ENCODE peak calls at places on chromosome 4, in six cellular contexts. One of them, this sample, is unnamed.

GRCh38 chr4:1360423-1361283 is 13.6 kb downstream of the UVSSA start:
- DNase-seq in activated CD4-positive, alpha-beta T cell treated with anti-CD3 and anti-CD28 coated beads, Interleukin-2, amount 10 ng/mL, durations not matched to agents 7 days and 5 days: no peak
- DNase-seq in NCI-H510A treated with DMSO at 0.1 percent for 48 hours: no peak
- DNase-seq in activated CD4-positive, CD25-positive, alpha-beta regulatory T cell: no peak
- DNase-seq in fibroblast of the aortic adventitia: no peak
- DNase-seq in sciatic nerve: no peak
- DNase-seq in this sample: no peak

GRCh38 chr4:176642472-176642871 is 150.2 kb downstream of the VEGFC start:
- DNase-seq in activated CD4-positive, CD25-positive, alpha-beta regulatory T cell: no peak
- DNase-seq in sciatic nerve: no peak
- DNase-seq in fibroblast of the aortic adventitia: no peak
- DNase-seq in NCI-H510A treated with DMSO at 0.1 percent for 48 hours: no peak
- DNase-seq in activated CD4-positive, alpha-beta T cell treated with anti-CD3 and anti-CD28 coated beads, Interleukin-2, amount 10 ng/mL, durations not matched to agents 7 days and 5 days: no peak
- DNase-seq in this sample: no peak

GRCh38 chr4:22434895-22435294 is 81.0 kb downstream of the ADGRA3 start:
- DNase-seq in activated CD4-positive, CD25-positive, alpha-beta regulatory T cell: no peak
- DNase-seq in activated CD4-positive, alpha-beta T cell treated with anti-CD3 and anti-CD28 coated beads, Interleukin-2, amount 10 ng/mL, durations not matched to agents 7 days and 5 days: peak
- DNase-seq in fibroblast of the aortic adventitia: peak
- DNase-seq in sciatic nerve: no peak
- DNase-seq in NCI-H510A treated with DMSO at 0.1 percent for 48 hours: peak
- DNase-seq in this sample: no peak

GRCh38 chr4:156820931-156821330 is 150.7 kb downstream of the PDGFC start:
- DNase-seq in activated CD4-positive, alpha-beta T cell treated with anti-CD3 and anti-CD28 coated beads, Interleukin-2, amount 10 ng/mL, durations not matched to agents 7 days and 5 days: no peak
- DNase-seq in sciatic nerve: no peak
- DNase-seq in fibroblast of the aortic adventitia: peak
- DNase-seq in activated CD4-positive, CD25-positive, alpha-beta regulatory T cell: no peak
- DNase-seq in NCI-H510A treated with DMSO at 0.1 percent for 48 hours: no peak
- DNase-seq in this sample: no peak

GRCh38 chr4:145937990-145938611 is 522 bp downstream of the ZNF827 start:
- DNase-seq in sciatic nerve: no peak
- DNase-seq in activated CD4-positive, CD25-positive, alpha-beta regulatory T cell: peak
- DNase-seq in NCI-H510A treated with DMSO at 0.1 percent for 48 hours: peak
- DNase-seq in activated CD4-positive, alpha-beta T cell treated with anti-CD3 and anti-CD28 coated beads, Interleukin-2, amount 10 ng/mL, durations not matched to agents 7 days and 5 days: peak
- DNase-seq in fibroblast of the aortic adventitia: peak
- DNase-seq in this sample: peak

GRCh38 chr4:8710416-8710815 is 117.9 kb downstream of the CPZ start:
- DNase-seq in activated CD4-positive, alpha-beta T cell treated with anti-CD3 and anti-CD28 coated beads, Interleukin-2, amount 10 ng/mL, durations not matched to agents 7 days and 5 days: no peak
- DNase-seq in sciatic nerve: peak
- DNase-seq in NCI-H510A treated with DMSO at 0.1 percent for 48 hours: no peak
- DNase-seq in activated CD4-positive, CD25-positive, alpha-beta regulatory T cell: no peak
- DNase-seq in fibroblast of the aortic adventitia: no peak
- DNase-seq in this sample: no peak

GRCh38 chr4:73776363-73776762 is 36.0 kb downstream of the CXCL8 start:
- DNase-seq in sciatic nerve: peak
- DNase-seq in fibroblast of the aortic adventitia: peak
- DNase-seq in NCI-H510A treated with DMSO at 0.1 percent for 48 hours: peak
- DNase-seq in activated CD4-positive, alpha-beta T cell treated with anti-CD3 and anti-CD28 coated beads, Interleukin-2, amount 10 ng/mL, durations not matched to agents 7 days and 5 days: no peak
- DNase-seq in activated CD4-positive, CD25-positive, alpha-beta regulatory T cell: no peak
- DNase-seq in this sample: no peak

GRCh38 chr4:86894465-86894864 is 2.2 kb upstream of the C4orf36 start:
- DNase-seq in NCI-H510A treated with DMSO at 0.1 percent for 48 hours: no peak
- DNase-seq in activated CD4-positive, CD25-positive, alpha-beta regulatory T cell: no peak
- DNase-seq in sciatic nerve: no peak
- DNase-seq in activated CD4-positive, alpha-beta T cell treated with anti-CD3 and anti-CD28 coated beads, Interleukin-2, amount 10 ng/mL, durations not matched to agents 7 days and 5 days: no peak
- DNase-seq in fibroblast of the aortic adventitia: no peak
- DNase-seq in this sample: no peak

GRCh38 chr4:92270908-92271307 is 32.9 kb upstream of the GRID2 start:
- DNase-seq in activated CD4-positive, alpha-beta T cell treated with anti-CD3 and anti-CD28 coated beads, Interleukin-2, amount 10 ng/mL, durations not matched to agents 7 days and 5 days: no peak
- DNase-seq in NCI-H510A treated with DMSO at 0.1 percent for 48 hours: no peak
- DNase-seq in activated CD4-positive, CD25-positive, alpha-beta regulatory T cell: no peak
- DNase-seq in fibroblast of the aortic adventitia: no peak
- DNase-seq in sciatic nerve: no peak
- DNase-seq in this sample: no peak

GRCh38 chr4:139300431-139301142 is 718 bp upstream of the NAA15 start:
- DNase-seq in activated CD4-positive, CD25-positive, alpha-beta regulatory T cell: no peak
- DNase-seq in NCI-H510A treated with DMSO at 0.1 percent for 48 hours: no peak
- DNase-seq in sciatic nerve: no peak
- DNase-seq in fibroblast of the aortic adventitia: peak
- DNase-seq in activated CD4-positive, alpha-beta T cell treated with anti-CD3 and anti-CD28 coated beads, Interleukin-2, amount 10 ng/mL, durations not matched to agents 7 days and 5 days: peak
- DNase-seq in this sample: no peak

GRCh38 chr4:7763788-7764187 is 175.9 kb downstream of the AFAP1 start:
- DNase-seq in activated CD4-positive, CD25-positive, alpha-beta regulatory T cell: no peak
- DNase-seq in NCI-H510A treated with DMSO at 0.1 percent for 48 hours: no peak
- DNase-seq in sciatic nerve: no peak
- DNase-seq in fibroblast of the aortic adventitia: no peak
- DNase-seq in activated CD4-positive, alpha-beta T cell treated with anti-CD3 and anti-CD28 coated beads, Interleukin-2, amount 10 ng/mL, durations not matched to agents 7 days and 5 days: no peak
- DNase-seq in this sample: no peak

GRCh38 chr4:156799121-156799589 is 172.4 kb downstream of the PDGFC start:
- DNase-seq in NCI-H510A treated with DMSO at 0.1 percent for 48 hours: no peak
- DNase-seq in fibroblast of the aortic adventitia: peak
- DNase-seq in activated CD4-positive, alpha-beta T cell treated with anti-CD3 and anti-CD28 coated beads, Interleukin-2, amount 10 ng/mL, durations not matched to agents 7 days and 5 days: no peak
- DNase-seq in activated CD4-positive, CD25-positive, alpha-beta regulatory T cell: no peak
- DNase-seq in sciatic nerve: no peak
- DNase-seq in this sample: no peak

GRCh38 chr4:153294631-153295030 is 49.9 kb upstream of the MND1 start:
- DNase-seq in fibroblast of the aortic adventitia: no peak
- DNase-seq in activated CD4-positive, CD25-positive, alpha-beta regulatory T cell: no peak
- DNase-seq in NCI-H510A treated with DMSO at 0.1 percent for 48 hours: no peak
- DNase-seq in activated CD4-positive, alpha-beta T cell treated with anti-CD3 and anti-CD28 coated beads, Interleukin-2, amount 10 ng/mL, durations not matched to agents 7 days and 5 days: no peak
- DNase-seq in sciatic nerve: no peak
- DNase-seq in this sample: no peak

This sample was measured in hippocampal formation.